ENCODE peak calls at places on chromosomes 12 and 14, in seven cellular contexts. B, E, H, U, D, Z and Y are unnamed samples.

GRCh38 chr12:14211829-14212455 is 153.5 kb upstream of the ATF7IP start:
- DNase-seq in B (no peak), E (no peak), H (no peak), U (no peak), D (no peak), Z (no peak), Y (no peak)

GRCh38 chr14:60643443-60644402 is 5.6 kb downstream of the SIX1 start:
- DNase-seq in B (no peak), E (no peak), H (no peak), U (no peak), D (no peak), Z (no peak), Y (no peak)

GRCh38 chr14:100025111-100025510 is 40.1 kb upstream of the EVL start:
- DNase-seq in B (no peak), E (no peak), H (peak; percentile 65), U (peak; percentile 56), D (no peak), Z (peak; percentile 35), Y (no peak)

GRCh38 chr12:96015672-96016071 is 19.5 kb upstream of the HAL start:
- DNase-seq in B (no peak), E (no peak), H (peak; percentile 23), U (no peak), D (peak; percentile 2), Z (no peak), Y (no peak)

GRCh38 chr12:53808023-53808705 is 56.4 kb upstream of the CISTR start:
- DNase-seq in B (no peak), E (no peak), H (no peak), U (no peak), D (no peak), Z (no peak), Y (no peak)

GRCh38 chr12:57904848-57905811 is 36.2 kb upstream of the ATP23 start:
- DNase-seq in B (peak; percentile 67), E (peak; percentile 94), H (peak; percentile 88), U (peak; percentile 87), D (peak; percentile 86), Z (peak; percentile 85), Y (peak; percentile 78)

GRCh38 chr14:63952933-63953437 is 100.2 kb downstream of the SYNE2 start:
- DNase-seq in B (no peak), E (no peak), H (no peak), U (no peak), D (no peak), Z (no peak), Y (no peak)

GRCh38 chr12:123149088-123149827 is 1.6 kb downstream of the PITPNM2 start:
- DNase-seq in B (no peak), E (no peak), H (no peak), U (no peak), D (no peak), Z (no peak), Y (no peak)

GRCh38 chr12:113479578-113480335 is 8.1 kb upstream of the LHX5 start:
- DNase-seq in B (no peak), E (no peak), H (peak; percentile 89), U (peak; percentile 19), D (no peak), Z (peak; percentile 46), Y (peak; percentile 16)

GRCh38 chr14:87179936-87180335 is 813.0 kb downstream of the GALC start:
- DNase-seq in B (no peak), E (no peak), H (no peak), U (no peak), D (no peak), Z (no peak), Y (no peak)

GRCh38 chr14:51821822-51822221 is 38.6 kb upstream of the GNG2 start:
- DNase-seq in B (no peak), E (no peak), H (no peak), U (no peak), D (no peak), Z (no peak), Y (no peak)

GRCh38 chr14:79511146-79511545 is 700.2 kb downstream of the DIO2 start:
- DNase-seq in B (no peak), E (no peak), H (no peak), U (no peak), D (no peak), Z (no peak), Y (no peak)